ENCODE peak calls at places on chromosome X, in six cellular contexts. N is EH, E is GM12891, T is amniotic stem cell, G is cardiac fibroblast, P is T-helper 1 cell. Z is an unnamed sample.

GRCh38 chrX:15781964-15782711 is 8.1 kb upstream of the ZRSR2 start:
- DNase-seq in P (no peak), E (no peak), T (no peak), N (no peak), G (no peak), Z (no peak)

GRCh38 chrX:123336666-123337065 is 152.6 kb downstream of the GRIA3 start:
- DNase-seq in E (no peak), T (no peak), N (peak; percentile 36), G (no peak), P (no peak), Z (no peak)

GRCh38 chrX:68443155-68443868 is 10.0 kb upstream of the OPHN1 start:
- DNase-seq in T (no peak), P (no peak), G (peak; percentile 40), N (peak; percentile 83), E (no peak), Z (no peak)

GRCh38 chrX:16290997-16291396 is 123.7 kb downstream of the MAGEB17 start:
- DNase-seq in N (no peak), E (no peak), T (no peak), P (no peak), G (no peak), Z (no peak)

GRCh38 chrX:150690126-150690525 is 3.1 kb upstream of the MTMR1 start:
- DNase-seq in N (peak; percentile 95), P (no peak), T (peak; percentile 15), E (no peak), G (peak; percentile 96), Z (no peak)

GRCh38 chrX:41720125-41720780 is 3.7 kb upstream of the GPR82 start:
- DNase-seq in G (peak; percentile 54), P (no peak), T (no peak), N (peak; percentile 12), E (peak; percentile 6), Z (no peak)

GRCh38 chrX:13373807-13374187 is 53.9 kb upstream of the ATXN3L start:
- DNase-seq in T (peak; percentile 35), G (peak; percentile 82), E (no peak), N (peak; percentile 89), P (no peak), Z (no peak)

GRCh38 chrX:153409414-153410101 is 1.7 kb upstream of the ZFP92 start:
- DNase-seq in T (no peak), G (no peak), N (no peak), P (no peak), E (no peak), Z (no peak)

GRCh38 chrX:74911494-74911893 is 13.8 kb downstream of the NEXMIF start:
- DNase-seq in N (no peak), G (no peak), T (no peak), E (no peak), P (no peak), Z (no peak)

GRCh38 chrX:48497871-48498270 is 10.9 kb upstream of the PORCN start:
- DNase-seq in T (no peak), P (no peak), E (no peak), G (no peak), N (no peak), Z (no peak)

GRCh38 chrX:131918839-131919238 is 104.3 kb upstream of the STK26 start:
- DNase-seq in T (no peak), N (no peak), E (no peak), P (no peak), G (no peak), Z (no peak)

GRCh38 chrX:153638436-153639176 is 8.4 kb upstream of the DUSP9 start:
- DNase-seq in P (no peak), E (no peak), G (no peak), N (no peak), T (no peak), Z (no peak)

GRCh38 chrX:151984328-151984727 is 9.9 kb upstream of the GABRE start:
- DNase-seq in T (peak; percentile 18), N (peak; percentile 85), E (no peak), G (peak; percentile 95), P (no peak), Z (no peak)

GRCh38 chrX:83658731-83659130 is 150.6 kb downstream of the POU3F4 start:
- DNase-seq in G (no peak), E (no peak), N (no peak), P (no peak), T (no peak), Z (no peak)

GRCh38 chrX:43720961-43721360 is 64.9 kb downstream of the MAOA start:
- DNase-seq in N (no peak), G (no peak), T (no peak), E (no peak), P (no peak), Z (no peak)

GRCh38 chrX:47097018-47097417 is 18.8 kb downstream of the RGN start:
- DNase-seq in G (no peak), E (no peak), T (no peak), P (no peak), N (no peak), Z (no peak)

GRCh38 chrX:124736553-124737240 is 390.3 kb downstream of the SH2D1A start:
- DNase-seq in E (no peak), T (no peak), P (peak; percentile 5), G (no peak), N (no peak), Z (peak; percentile 55)

GRCh38 chrX:43375146-43375545 is 281.0 kb upstream of the MAOA start:
- DNase-seq in E (no peak), T (no peak), G (no peak), P (no peak), N (no peak), Z (no peak)

GRCh38 chrX:85244411-85245210 is 820 bp downstream of the ZNF711 start:
- DNase-seq in T (no peak), G (no peak), P (no peak), N (peak; percentile 15), E (no peak), Z (peak; percentile 39)

GRCh38 chrX:40008841-40009461 is 88.8 kb downstream of the BCOR start:
- DNase-seq in E (no peak), N (peak; percentile 36), P (no peak), G (peak; percentile 12), T (no peak), Z (no peak)

GRCh38 chrX:39705299-39705698 is 392.5 kb downstream of the BCOR start:
- DNase-seq in N (peak; percentile 84), E (no peak), G (peak; percentile 92), T (peak; percentile 27), P (no peak), Z (no peak)

GRCh38 chrX:48896611-48897011 is 957 bp downstream of the TIMM17B start:
- DNase-seq in P (no peak), G (peak; percentile 25), N (peak; percentile 42), T (no peak), E (no peak), Z (no peak)

GRCh38 chrX:15946783-15947550 is 92.4 kb upstream of the AP1S2 start:
- DNase-seq in G (peak; percentile 83), N (peak; percentile 93), T (peak; percentile 65), E (no peak), P (no peak), Z (no peak)

GRCh38 chrX:41889317-41890025 is 33.9 kb downstream of the CASK start:
- DNase-seq in E (no peak), P (no peak), N (peak; percentile 49), G (peak; percentile 53), T (no peak), Z (no peak)

GRCh38 chrX:113195949-113196348 is 355.3 kb upstream of the AMOT start:
- DNase-seq in G (no peak), E (no peak), T (no peak), P (no peak), N (no peak), Z (no peak)

Z was measured in NCI-H345.